ENCODE peak calls at places on chromosomes 4 and X, in six cellular contexts. One of them, this sample, is unnamed.

GRCh38 chr4:95466791-95467190 is 82.0 kb downstream of the UNC5C start:
- DNase-seq in AG04450: no peak
- DNase-seq in epithelial cell of esophagus: peak
- DNase-seq in osteocyte: no peak
- DNase-seq in endothelial cell: no peak
- DNase-seq in MM.1S: no peak
- DNase-seq in this sample: no peak

GRCh38 chr4:15654556-15655222 is 468 bp downstream of the FBXL5 start:
- DNase-seq in AG04450: no peak
- DNase-seq in epithelial cell of esophagus: peak
- DNase-seq in osteocyte: no peak
- DNase-seq in endothelial cell: peak
- DNase-seq in MM.1S: peak
- DNase-seq in this sample: no peak

GRCh38 chrX:51006068-51006467 is 95.5 kb downstream of the BMP15 start:
- DNase-seq in AG04450: no peak
- DNase-seq in epithelial cell of esophagus: no peak
- DNase-seq in osteocyte: no peak
- DNase-seq in endothelial cell: no peak
- DNase-seq in MM.1S: no peak
- DNase-seq in this sample: no peak

GRCh38 chrX:20224814-20225487 is 41.8 kb downstream of the RPS6KA3 start:
- DNase-seq in AG04450: no peak
- DNase-seq in epithelial cell of esophagus: peak
- DNase-seq in osteocyte: no peak
- DNase-seq in endothelial cell: no peak
- DNase-seq in MM.1S: no peak
- DNase-seq in this sample: no peak

GRCh38 chrX:47560179-47560830 is 700 bp upstream of the ARAF start:
- DNase-seq in AG04450: no peak
- DNase-seq in epithelial cell of esophagus: no peak
- DNase-seq in osteocyte: no peak
- DNase-seq in endothelial cell: no peak
- DNase-seq in MM.1S: no peak
- DNase-seq in this sample: no peak

GRCh38 chr4:73523126-73523525 is 41.6 kb downstream of the AFM start:
- DNase-seq in AG04450: no peak
- DNase-seq in epithelial cell of esophagus: peak
- DNase-seq in osteocyte: no peak
- DNase-seq in endothelial cell: no peak
- DNase-seq in MM.1S: no peak
- DNase-seq in this sample: no peak

GRCh38 chr4:6379787-6380745 is 92.3 kb downstream of the PPP2R2C start:
- DNase-seq in AG04450: no peak
- DNase-seq in epithelial cell of esophagus: no peak
- DNase-seq in osteocyte: no peak
- DNase-seq in endothelial cell: no peak
- DNase-seq in MM.1S: no peak
- DNase-seq in this sample: no peak

GRCh38 chr4:81923140-81923539 is 450.7 kb downstream of the HNRNPD start:
- DNase-seq in AG04450: no peak
- DNase-seq in epithelial cell of esophagus: no peak
- DNase-seq in osteocyte: no peak
- DNase-seq in endothelial cell: no peak
- DNase-seq in MM.1S: no peak
- DNase-seq in this sample: no peak

GRCh38 chr4:54661686-54662085 is 3.9 kb downstream of the KIT start:
- DNase-seq in AG04450: no peak
- DNase-seq in epithelial cell of esophagus: peak
- DNase-seq in osteocyte: no peak
- DNase-seq in endothelial cell: no peak
- DNase-seq in MM.1S: no peak
- DNase-seq in this sample: no peak

GRCh38 chrX:54529166-54529558 is 857 bp upstream of the GNL3L start:
- DNase-seq in AG04450: no peak
- DNase-seq in epithelial cell of esophagus: no peak
- DNase-seq in osteocyte: no peak
- DNase-seq in endothelial cell: no peak
- DNase-seq in MM.1S: no peak
- DNase-seq in this sample: no peak

GRCh38 chr4:102116121-102116520 is 229.2 kb downstream of the SLC39A8 start:
- DNase-seq in AG04450: no peak
- DNase-seq in epithelial cell of esophagus: no peak
- DNase-seq in osteocyte: no peak
- DNase-seq in endothelial cell: no peak
- DNase-seq in MM.1S: no peak
- DNase-seq in this sample: no peak

GRCh38 chrX:147899715-147900114 is 12.0 kb upstream of the FMR1 start:
- DNase-seq in AG04450: no peak
- DNase-seq in epithelial cell of esophagus: peak
- DNase-seq in osteocyte: no peak
- DNase-seq in endothelial cell: no peak
- DNase-seq in MM.1S: no peak
- DNase-seq in this sample: no peak

GRCh38 chr4:169627307-169627706 is 6.9 kb downstream of the CLCN3 start:
- DNase-seq in AG04450: no peak
- DNase-seq in epithelial cell of esophagus: no peak
- DNase-seq in osteocyte: no peak
- DNase-seq in endothelial cell: no peak
- DNase-seq in MM.1S: no peak
- DNase-seq in this sample: no peak

GRCh38 chr4:130808492-130808891 is 1712.5 kb downstream of the C4orf33 start:
- DNase-seq in AG04450: no peak
- DNase-seq in epithelial cell of esophagus: peak
- DNase-seq in osteocyte: no peak
- DNase-seq in endothelial cell: peak
- DNase-seq in MM.1S: peak
- DNase-seq in this sample: no peak
- TF ChIP-seq CTCF in AG04450: peak
- TF ChIP-seq CTCF in epithelial cell of esophagus: peak
- TF ChIP-seq CTCF in osteocyte: peak
- TF ChIP-seq CTCF in endothelial cell: peak
- TF ChIP-seq CTCF in MM.1S: peak
- TF ChIP-seq CTCF in this sample: peak

GRCh38 chr4:25856756-25857155 is 6.0 kb downstream of the SEL1L3 start:
- DNase-seq in AG04450: no peak
- DNase-seq in epithelial cell of esophagus: no peak
- DNase-seq in osteocyte: no peak
- DNase-seq in endothelial cell: no peak
- DNase-seq in MM.1S: no peak
- DNase-seq in this sample: no peak

GRCh38 chr4:25859429-25860148 is 3.2 kb downstream of the SEL1L3 start:
- DNase-seq in AG04450: no peak
- DNase-seq in epithelial cell of esophagus: no peak
- DNase-seq in osteocyte: no peak
- DNase-seq in endothelial cell: no peak
- DNase-seq in MM.1S: peak
- DNase-seq in this sample: no peak

GRCh38 chr4:25857851-25858400 is 4.9 kb downstream of the SEL1L3 start:
- DNase-seq in AG04450: no peak
- DNase-seq in epithelial cell of esophagus: no peak
- DNase-seq in osteocyte: no peak
- DNase-seq in endothelial cell: no peak
- DNase-seq in MM.1S: no peak
- DNase-seq in this sample: no peak

GRCh38 chr4:25860586-25861421 is 2.0 kb downstream of the SEL1L3 start:
- DNase-seq in AG04450: no peak
- DNase-seq in epithelial cell of esophagus: peak
- DNase-seq in osteocyte: no peak
- DNase-seq in endothelial cell: no peak
- DNase-seq in MM.1S: no peak
- DNase-seq in this sample: no peak

DNA sequence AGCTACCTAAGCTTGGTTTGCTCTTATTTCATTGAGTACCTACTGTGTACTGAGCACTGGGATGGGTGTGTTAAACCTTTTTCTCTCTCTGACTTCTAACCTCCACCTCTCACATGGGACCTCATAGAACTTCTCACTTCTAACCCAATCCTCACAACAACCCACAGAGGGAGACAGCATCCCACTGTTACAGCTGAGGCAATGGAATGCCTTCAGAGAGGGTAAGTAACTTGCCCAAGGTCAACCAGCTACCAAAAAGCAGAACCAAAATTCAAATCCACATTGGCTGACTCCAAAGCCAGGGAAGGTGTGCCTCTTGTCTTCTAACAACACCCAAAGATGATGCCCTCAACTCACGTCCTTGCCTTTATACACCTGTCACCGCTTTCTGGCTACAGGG is 5.4 kb downstream of the SEL1L3 start:
- DNase-seq in AG04450: no peak
- DNase-seq in epithelial cell of esophagus: no peak
- DNase-seq in osteocyte: no peak
- DNase-seq in endothelial cell: no peak
- DNase-seq in MM.1S: no peak
- DNase-seq in this sample: no peak
- TF ChIP-seq CTCF in AG04450: peak
- TF ChIP-seq CTCF in epithelial cell of esophagus: no peak
- TF ChIP-seq CTCF in osteocyte: no peak
- TF ChIP-seq CTCF in endothelial cell: no peak
- TF ChIP-seq CTCF in MM.1S: no peak
- TF ChIP-seq CTCF in this sample: no peak

DNA sequence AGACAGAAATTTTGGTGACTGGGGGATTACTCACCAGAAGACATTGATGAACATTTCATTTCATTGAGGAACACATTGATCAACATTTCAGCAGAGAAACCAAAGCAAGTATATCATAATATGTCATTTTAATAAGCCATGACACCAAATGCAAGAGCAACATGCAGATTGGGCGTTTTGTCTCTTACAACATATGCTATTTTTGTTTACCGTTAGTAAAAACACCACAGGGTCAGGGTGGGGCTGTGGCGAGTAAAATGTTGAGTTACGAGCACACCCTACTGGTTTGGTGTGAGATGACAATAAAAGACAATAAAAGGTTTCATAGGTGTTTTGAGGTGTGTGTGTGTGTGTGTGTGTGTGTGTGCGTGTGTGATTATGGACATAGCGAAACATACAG is 294.5 kb downstream of the PDGFC start:
- DNase-seq in AG04450: no peak
- DNase-seq in epithelial cell of esophagus: peak
- DNase-seq in osteocyte: no peak
- DNase-seq in endothelial cell: peak
- DNase-seq in MM.1S: peak
- DNase-seq in this sample: peak
- TF ChIP-seq CTCF in AG04450: no peak
- TF ChIP-seq CTCF in epithelial cell of esophagus: peak
- TF ChIP-seq CTCF in osteocyte: peak
- TF ChIP-seq CTCF in endothelial cell: peak
- TF ChIP-seq CTCF in MM.1S: peak
- TF ChIP-seq CTCF in this sample: peak

DNA sequence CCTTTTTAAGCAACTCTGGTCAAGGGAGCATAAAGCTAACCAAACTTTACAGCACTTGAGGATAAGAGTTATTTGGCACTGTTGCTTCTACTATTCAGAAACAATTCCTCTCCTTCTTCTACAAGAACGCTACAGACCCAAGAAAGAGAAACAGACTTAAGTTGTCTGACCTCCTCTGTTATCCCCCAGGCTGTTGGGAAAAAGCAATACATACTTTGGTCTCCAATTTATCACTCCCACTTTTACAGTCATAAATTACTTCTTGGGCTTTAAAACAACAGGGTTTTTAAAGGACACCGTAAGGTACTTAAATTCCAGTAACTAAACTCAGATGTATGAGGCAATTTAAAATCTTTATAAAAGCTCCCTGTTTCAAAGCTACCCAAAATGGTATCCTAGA is 147.3 kb downstream of the COL25A1 start:
- DNase-seq in AG04450: no peak
- DNase-seq in epithelial cell of esophagus: no peak
- DNase-seq in osteocyte: no peak
- DNase-seq in endothelial cell: no peak
- DNase-seq in MM.1S: no peak
- DNase-seq in this sample: no peak
- TF ChIP-seq CTCF in AG04450: no peak
- TF ChIP-seq CTCF in epithelial cell of esophagus: no peak
- TF ChIP-seq CTCF in osteocyte: no peak
- TF ChIP-seq CTCF in endothelial cell: no peak
- TF ChIP-seq CTCF in MM.1S: no peak
- TF ChIP-seq CTCF in this sample: no peak

This sample was measured in nephron progenitor cell.